ENCODE peak calls at places on chromosomes 7 and 10, in four cellular contexts. One of them, this sample, is unnamed.
A peak's percentile ranks its signal among the peaks of the same experiment; 100 is the strongest.

GRCh38 chr10:78851652-78852051 is 217.1 kb upstream of the ZMIZ1 start:
- DNase-seq in vagina: no peak
- DNase-seq in fibroblast of lung: peak; percentile 22
- DNase-seq in prostate gland: no peak
- DNase-seq in this sample: no peak

GRCh38 chr7:70238171-70238575 is 639.9 kb downstream of the AUTS2 start:
- DNase-seq in vagina: no peak
- DNase-seq in fibroblast of lung: no peak
- DNase-seq in prostate gland: no peak
- DNase-seq in this sample: no peak

GRCh38 chr10:16231734-16232133 is 205.1 kb upstream of the PTER start:
- DNase-seq in vagina: no peak
- DNase-seq in fibroblast of lung: no peak
- DNase-seq in prostate gland: no peak
- DNase-seq in this sample: no peak

GRCh38 chr7:155482511-155483183 is 24.7 kb downstream of the EN2 start:
- DNase-seq in vagina: peak; percentile 92
- DNase-seq in fibroblast of lung: no peak
- DNase-seq in prostate gland: no peak
- DNase-seq in this sample: no peak

GRCh38 chr10:23192741-23193434 is 776 bp downstream of the PTF1A start:
- DNase-seq in vagina: no peak
- DNase-seq in fibroblast of lung: no peak
- DNase-seq in prostate gland: no peak
- DNase-seq in this sample: no peak

GRCh38 chr10:13758302-13758701 is 171.5 kb downstream of the PRPF18 start:
- DNase-seq in vagina: no peak
- DNase-seq in fibroblast of lung: peak; percentile 58
- DNase-seq in prostate gland: peak; percentile 28
- DNase-seq in this sample: peak; percentile 62

GRCh38 chr7:157436763-157437480 is 100.1 kb downstream of the DNAJB6 start:
- DNase-seq in vagina: no peak
- DNase-seq in fibroblast of lung: no peak
- DNase-seq in prostate gland: no peak
- DNase-seq in this sample: no peak

GRCh38 chr10:68550747-68551411 is 9.3 kb upstream of the TET1 start:
- DNase-seq in vagina: no peak
- DNase-seq in fibroblast of lung: peak; percentile 89
- DNase-seq in prostate gland: peak; percentile 38
- DNase-seq in this sample: peak; percentile 90

GRCh38 chr7:29486191-29486700 is 77.4 kb upstream of the PRR15 start:
- DNase-seq in vagina: no peak
- DNase-seq in fibroblast of lung: no peak
- DNase-seq in prostate gland: no peak
- DNase-seq in this sample: no peak